ENCODE peak calls at places on chromosome 14, in six cellular contexts. U is gastrocnemius medialis, K is ascending aorta, F is cardiac muscle cell, A is dorsolateral prefrontal cortex, M is neural progenitor cell. H is an unnamed sample.

GRCh38 chr14:32003585-32003984 is 73.5 kb upstream of the ARHGAP5 start:
- DNase-seq in U (no peak), K (no peak), F (no peak), A (no peak), M (no peak), H (no peak)

GRCh38 chr14:92785601-92786426 is 8.3 kb upstream of the GOLGA5 start:
- DNase-seq in U (no peak), K (no peak), F (no peak), A (no peak), M (no peak), H (peak; percentile 82)

GRCh38 chr14:32967421-32967820 is 28.7 kb downstream of the NPAS3 start:
- DNase-seq in U (no peak), K (no peak), F (no peak), A (no peak), M (no peak), H (no peak)

GRCh38 chr14:75333523-75334190 is 55.0 kb downstream of the FOS start:
- DNase-seq in U (no peak), K (no peak), F (no peak), A (no peak), M (no peak), H (no peak)

GRCh38 chr14:101220921-101221510 is 317.5 kb upstream of the RTL1 start:
- DNase-seq in U (no peak), K (no peak), F (no peak), A (no peak), M (no peak), H (peak; percentile 50)

GRCh38 chr14:86646688-86647687 is 1117.0 kb downstream of the FLRT2 start:
- DNase-seq in U (no peak), K (no peak), F (no peak), A (no peak), M (no peak), H (no peak)

GRCh38 chr14:51310453-51311074 is 70.5 kb downstream of the TMX1 start:
- DNase-seq in U (peak; percentile 8), K (no peak), F (no peak), A (no peak), M (no peak), H (no peak)

GRCh38 chr14:61112506-61112905 is 131.5 kb downstream of the SLC38A6 start:
- DNase-seq in U (no peak), K (no peak), F (no peak), A (no peak), M (no peak), H (no peak)

GRCh38 chr14:56116128-56116900 is 1.9 kb upstream of the PELI2 start:
- DNase-seq in U (no peak), K (no peak), F (no peak), A (no peak), M (no peak), H (no peak)

GRCh38 chr14:66088661-66089060 is 397.5 kb upstream of the CCDC196 start:
- DNase-seq in U (no peak), K (no peak), F (no peak), A (no peak), M (no peak), H (no peak)

GRCh38 chr14:105382343-105383082 is 15.8 kb upstream of the TEX22 start:
- DNase-seq in U (no peak), K (no peak), F (no peak), A (no peak), M (no peak), H (no peak)

GRCh38 chr14:84421611-84422010 is 1108.3 kb upstream of the FLRT2 start:
- DNase-seq in U (no peak), K (no peak), F (no peak), A (no peak), M (no peak), H (no peak)

GRCh38 chr14:58152569-58152857 is 500 bp upstream of the ARMH4 start:
- DNase-seq in U (no peak), K (no peak), F (peak; percentile 16), A (no peak), M (no peak), H (no peak)

GRCh38 chr14:75370416-75371205 is 57.2 kb upstream of the JDP2 start:
- DNase-seq in U (no peak), K (no peak), F (no peak), A (no peak), M (no peak), H (no peak)

GRCh38 chr14:82009076-82009475 is 475.4 kb upstream of the SEL1L start:
- DNase-seq in U (no peak), K (no peak), F (no peak), A (no peak), M (peak; percentile 32), H (no peak)

GRCh38 chr14:104998801-104999200 is 13.2 kb downstream of the CLBA1 start:
- DNase-seq in U (no peak), K (no peak), F (no peak), A (no peak), M (no peak), H (no peak)

GRCh38 chr14:68777644-68778043 is 15.2 kb downstream of the ZFP36L1 start:
- DNase-seq in U (no peak), K (no peak), F (no peak), A (no peak), M (no peak), H (peak; percentile 49)

GRCh38 chr14:37592288-37593274 is 2.5 kb downstream of the FOXA1 start:
- DNase-seq in U (no peak), K (no peak), F (no peak), A (no peak), M (peak; percentile 42), H (no peak)

GRCh38 chr14:37591311-37591940 is 3.6 kb downstream of the FOXA1 start:
- DNase-seq in U (no peak), K (no peak), F (no peak), A (no peak), M (peak; percentile 88), H (no peak)

GRCh38 chr14:37590810-37591139 is 4.3 kb downstream of the FOXA1 start:
- DNase-seq in U (no peak), K (no peak), F (no peak), A (no peak), M (no peak), H (no peak)

GRCh38 chr14:37590096-37590809 is 4.8 kb downstream of the FOXA1 start:
- DNase-seq in U (no peak), K (no peak), F (no peak), A (no peak), M (no peak), H (no peak)

GRCh38 chr14:37591941-37592287 is 3.1 kb downstream of the FOXA1 start:
- DNase-seq in U (no peak), K (no peak), F (no peak), A (no peak), M (peak; percentile 45), H (no peak)
- H3K4me3 ChIP-seq in U (no peak overlapping the region), K (no peak overlapping the region), F (no peak overlapping the region), A (no peak overlapping the region), M (peak overlapping the region; percentile 30), H (no peak overlapping the region)

GRCh38 chr14:34935552-34935951 is 47.2 kb upstream of the SRP54 start:
- DNase-seq in U (no peak), K (no peak), F (no peak), A (no peak), M (no peak), H (no peak)

GRCh38 chr14:34931206-34931605 is 51.6 kb upstream of the SRP54 start:
- DNase-seq in U (no peak), K (no peak), F (no peak), A (no peak), M (no peak), H (no peak)

GRCh38 chr14:34933301-34933700 is 49.5 kb upstream of the SRP54 start:
- DNase-seq in U (no peak), K (no peak), F (no peak), A (no peak), M (no peak), H (no peak)

GRCh38 chr14:34926552-34926951 is 51.4 kb upstream of the BAZ1A start:
- DNase-seq in U (no peak), K (no peak), F (no peak), A (no peak), M (no peak), H (no peak)

DNA sequence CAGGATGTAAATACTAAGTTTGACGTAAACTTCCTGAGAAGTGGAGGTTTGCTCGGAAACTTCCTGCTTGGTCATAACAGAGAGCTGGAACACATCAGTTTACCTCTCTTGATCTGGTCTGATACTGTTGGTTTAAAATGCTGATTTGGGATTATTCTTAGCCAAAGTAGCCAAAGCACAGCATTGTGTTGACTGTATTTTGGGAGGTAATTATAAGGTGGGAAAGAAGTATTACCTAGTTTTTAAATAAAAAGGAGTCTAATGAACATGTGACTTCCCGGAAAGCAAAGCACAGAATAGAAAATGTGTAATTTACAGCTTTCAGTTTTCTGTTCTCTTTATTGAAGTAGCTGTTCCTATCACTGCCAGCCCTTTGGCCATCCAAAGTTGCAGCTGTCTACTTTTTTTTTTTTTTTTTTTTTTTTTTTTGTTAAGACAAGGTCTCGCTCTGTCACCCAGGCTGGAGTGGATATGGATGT is 52.2 kb upstream of the SRP54 start:
- DNase-seq in U (no peak), K (no peak), F (no peak), A (no peak), M (no peak), H (no peak)
- H3K27ac ChIP-seq in U (no peak overlapping the region), K (no peak overlapping the region), F (no peak overlapping the region), A (no peak overlapping the region), M (no peak overlapping the region), H (no peak overlapping the region)

GRCh38 chr14:100020623-100021022 is 44.6 kb upstream of the EVL start:
- DNase-seq in U (no peak), K (no peak), F (no peak), A (no peak), M (no peak), H (no peak)
- H3K27me3 ChIP-seq in U (no peaks in the 10 kb centered on the region), K (no peaks in the 10 kb centered on the region), F (no peaks in the 10 kb centered on the region), A (no peaks in the 10 kb centered on the region), M (no peaks in the 10 kb centered on the region), H (no peaks in the 10 kb centered on the region)

GRCh38 chr14:21256539-21257394 is 12.5 kb downstream of the HNRNPC start:
- DNase-seq in U (no peak), K (no peak), F (no peak), A (no peak), M (no peak), H (no peak)

GRCh38 chr14:21258889-21259787 is 10.1 kb downstream of the HNRNPC start:
- DNase-seq in U (no peak), K (no peak), F (no peak), A (no peak), M (no peak), H (no peak)

GRCh38 chr14:21258194-21258888 is 10.9 kb downstream of the HNRNPC start:
- DNase-seq in U (no peak), K (no peak), F (no peak), A (no peak), M (no peak), H (no peak)

GRCh38 chr14:21255385-21256101 is 13.7 kb downstream of the HNRNPC start:
- DNase-seq in U (no peak), K (no peak), F (no peak), A (no peak), M (no peak), H (no peak)

DNA sequence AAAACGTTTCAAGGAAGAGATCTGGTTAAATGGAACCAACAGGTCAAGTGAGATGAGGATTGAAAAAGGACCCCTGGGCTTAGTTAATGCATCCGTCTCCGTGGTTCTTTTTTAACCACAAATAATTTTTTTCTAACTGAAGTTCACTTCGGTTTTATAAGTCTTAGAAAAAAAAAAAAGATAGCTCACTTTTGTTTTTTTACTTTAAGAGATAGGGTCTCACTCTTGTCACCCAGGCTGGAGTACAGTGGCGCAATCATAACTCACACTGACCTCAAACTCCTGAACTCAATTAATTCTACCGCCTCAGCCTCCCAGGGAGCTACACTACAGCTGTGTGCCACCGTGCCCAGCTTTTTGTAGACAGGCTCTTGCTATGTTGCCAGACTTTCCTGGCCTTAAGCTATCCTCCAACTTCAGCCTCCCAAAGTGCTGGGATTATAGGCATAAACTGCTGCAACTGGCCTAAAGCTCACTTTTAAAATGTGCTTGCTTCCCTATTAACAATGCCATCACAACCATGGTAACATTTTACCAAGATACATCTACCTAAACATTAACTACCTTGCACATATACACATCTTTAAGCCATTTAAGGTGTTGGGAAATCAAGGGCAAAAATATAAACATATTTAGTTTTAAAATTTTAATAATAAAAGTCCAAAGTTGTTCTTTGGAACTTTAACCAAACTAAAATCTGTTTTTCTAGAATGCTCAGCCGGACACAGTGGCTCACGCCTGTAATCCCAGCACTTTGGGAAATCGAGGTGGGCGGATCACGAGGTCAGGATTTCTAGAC is 11.6 kb downstream of the HNRNPC start:
- DNase-seq in U (no peak), K (no peak), F (no peak), A (no peak), M (no peak), H (no peak)
- H3K4me3 ChIP-seq in U (no peak overlapping the region), K (no peak overlapping the region), F (no peak overlapping the region), A (no peak overlapping the region), M (peak overlapping the region; percentile 0), H (no peak overlapping the region)